ENCODE peak calls at places on chromosomes 5 and 9, in ten cellular contexts. T is K562, S is stomach, C is suprapubic skin, W is SK-N-SH, O is tibial nerve, E is A549, B is transverse colon, X is HepG2, D is sigmoid colon. V is an unnamed sample.

GRCh38 chr5:42035526-42035925 is 110.4 kb downstream of the FBXO4 start:
- DNase-seq in T (no peak), S (no peak), C (no peak), W (no peak), O (no peak), E (no peak), B (no peak), X (no peak), D (no peak), V (no peak)

GRCh38 chr9:95313010-95313498 is 4.5 kb downstream of the FANCC start:
- DNase-seq in T (no peak), S (peak; percentile 85), C (no peak), W (peak; percentile 85), O (no peak), E (peak; percentile 92), B (peak; percentile 83), X (peak; percentile 75), D (peak; percentile 73), V (peak; percentile 29)

GRCh38 chr9:76044420-76044819 is 153.9 kb downstream of the PCSK5 start:
- DNase-seq in T (no peak), S (no peak), C (no peak), W (no peak), O (no peak), E (no peak), B (no peak), X (no peak), D (no peak), V (no peak)

GRCh38 chr5:35223777-35224395 is 6.4 kb downstream of the PRLR start:
- DNase-seq in T (no peak), S (no peak), C (no peak), W (peak; percentile 15), O (no peak), E (no peak), B (no peak), X (no peak), D (no peak), V (no peak)

GRCh38 chr5:39716532-39716971 is 291.8 kb upstream of the DAB2 start:
- DNase-seq in T (peak; percentile 46), S (peak; percentile 58), C (no peak), W (peak; percentile 26), O (no peak), E (peak; percentile 85), B (peak; percentile 55), X (peak; percentile 67), D (no peak), V (no peak)

GRCh38 chr9:129166962-129167557 is 11.0 kb downstream of the IER5L start:
- DNase-seq in T (peak; percentile 82), S (peak; percentile 95), C (peak; percentile 91), W (no peak), O (no peak), E (peak; percentile 79), B (peak; percentile 92), X (peak; percentile 58), D (peak; percentile 92), V (peak; percentile 80)

GRCh38 chr5:116573617-116574431 is 799 bp downstream of the SEMA6A start:
- DNase-seq in T (no peak), S (no peak), C (peak; percentile 83), W (peak; percentile 69), O (no peak), E (peak; percentile 7), B (peak; percentile 27), X (no peak), D (no peak), V (peak; percentile 61)

GRCh38 chr5:107424461-107424860 is 246.3 kb downstream of the EFNA5 start:
- DNase-seq in T (no peak), S (no peak), C (no peak), W (no peak), O (no peak), E (no peak), B (no peak), X (no peak), D (no peak), V (no peak)

GRCh38 chr9:105880517-105880916 is 186.2 kb downstream of the TMEM38B start:
- DNase-seq in T (no peak), S (no peak), C (no peak), W (no peak), O (no peak), E (no peak), B (no peak), X (no peak), D (no peak), V (no peak)

GRCh38 chr9:13142776-13143175 is 136.7 kb downstream of the MPDZ start:
- DNase-seq in T (no peak), S (no peak), C (no peak), W (no peak), O (no peak), E (no peak), B (no peak), X (no peak), D (no peak), V (no peak)

GRCh38 chr5:84113246-84114118 is 271.2 kb downstream of the EDIL3 start:
- DNase-seq in T (no peak), S (no peak), C (no peak), W (no peak), O (no peak), E (no peak), B (no peak), X (no peak), D (no peak), V (no peak)

GRCh38 chr9:114125614-114126013 is 26.5 kb upstream of the KIF12 start:
- DNase-seq in T (no peak), S (no peak), C (no peak), W (no peak), O (no peak), E (no peak), B (no peak), X (no peak), D (no peak), V (no peak)

GRCh38 chr9:75464726-75465125 is 376.4 kb downstream of the OSTF1 start:
- DNase-seq in T (no peak), S (no peak), C (no peak), W (no peak), O (no peak), E (no peak), B (no peak), X (no peak), D (no peak), V (no peak)

GRCh38 chr5:38831909-38832308 is 13.9 kb upstream of the OSMR start:
- DNase-seq in T (peak; percentile 56), S (no peak), C (no peak), W (peak; percentile 40), O (no peak), E (peak; percentile 66), B (no peak), X (peak; percentile 14), D (no peak), V (no peak)

GRCh38 chr5:154603978-154604679 is 126.1 kb upstream of the HAND1 start:
- DNase-seq in T (no peak), S (no peak), C (no peak), W (peak; percentile 91), O (no peak), E (no peak), B (peak; percentile 14), X (no peak), D (peak; percentile 81), V (no peak)
- TF ChIP-seq EP300 in T (no peak), S (no peak), C (no peak), W (peak; percentile 98), O (no peak), E (no peak), B (no peak), X (no peak), D (no peak), V (no peak)

GRCh38 chr5:63727583-63727982 is 234.7 kb downstream of the HTR1A start:
- DNase-seq in T (no peak), S (no peak), C (no peak), W (no peak), O (no peak), E (no peak), B (no peak), X (no peak), D (no peak), V (no peak)
- H3K27ac ChIP-seq in T (no peak overlapping the region), S (no peak overlapping the region), C (no peak overlapping the region), W (no peak overlapping the region), O (no peak overlapping the region), E (no peak overlapping the region), B (no peak overlapping the region), X (no peak overlapping the region), D (no peak overlapping the region), V (no peak overlapping the region)

DNA sequence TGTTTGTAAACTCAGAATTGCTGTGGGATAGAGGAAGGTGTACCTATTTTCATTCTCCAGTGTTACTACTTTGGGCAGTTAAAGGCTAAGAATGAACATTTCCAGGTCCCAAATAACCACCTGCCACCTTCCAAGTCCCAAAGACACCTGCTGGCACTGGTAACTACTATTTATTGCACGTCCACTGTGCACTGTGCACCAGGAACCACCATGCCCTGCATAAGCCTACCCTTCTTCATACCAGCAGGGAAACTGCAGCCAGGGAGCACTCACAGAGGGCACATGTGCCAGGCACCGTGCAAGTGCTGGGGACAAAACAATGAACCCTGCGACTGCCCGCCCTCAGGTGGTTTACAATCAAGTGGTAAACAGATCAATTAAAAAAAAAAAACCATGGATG is 34.9 kb downstream of the RAPGEF1 start:
- DNase-seq in T (no peak), S (no peak), C (no peak), W (no peak), O (no peak), E (no peak), B (no peak), X (no peak), D (no peak), V (no peak)
- H3K4me3 ChIP-seq in T (no peak overlapping the region), S (no peak overlapping the region), C (no peak overlapping the region), W (no peak overlapping the region), O (no peak overlapping the region), E (no peak overlapping the region), B (no peak overlapping the region), X (no peak overlapping the region), D (no peak overlapping the region), V (no peak overlapping the region)

DNA sequence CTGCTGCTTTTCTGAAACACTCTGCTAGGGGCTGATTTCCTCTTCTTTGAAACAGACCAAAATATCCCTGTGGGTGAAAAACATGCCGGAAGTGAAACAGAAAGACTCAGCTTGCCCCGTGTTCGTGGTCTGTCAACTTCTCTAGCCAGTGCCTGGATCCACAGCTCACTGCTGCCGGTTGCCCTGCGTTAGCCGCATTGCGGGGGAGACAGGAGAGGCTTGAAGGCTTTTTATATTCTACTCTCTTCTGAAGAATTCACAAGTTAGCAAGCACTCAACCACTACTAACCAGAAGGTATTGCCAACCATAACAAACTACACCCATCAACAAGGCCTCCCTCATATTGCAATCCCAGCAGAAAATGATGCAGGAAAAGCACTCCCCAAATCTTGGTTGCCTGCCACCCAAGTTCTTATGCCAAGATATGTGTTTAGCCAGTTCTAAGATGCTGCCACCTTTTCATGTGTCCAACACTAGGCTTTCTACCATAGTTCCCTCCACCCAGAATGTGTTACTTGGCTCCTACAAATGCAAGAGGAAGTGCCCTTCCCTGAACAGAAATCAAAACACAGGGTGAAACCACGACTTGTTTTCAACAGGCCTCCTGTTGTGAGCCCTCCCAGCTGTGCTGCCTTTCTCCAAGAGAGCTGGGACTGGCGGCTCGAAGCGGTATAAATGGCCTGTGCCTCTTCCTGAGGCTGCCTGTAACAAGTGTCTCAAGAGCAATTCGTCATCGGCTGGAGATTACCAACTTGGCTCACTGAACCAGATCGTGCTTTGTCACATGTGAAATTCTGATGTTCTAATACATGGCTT is 128.9 kb downstream of the SNX18 start:
- DNase-seq in T (no peak), S (peak; percentile 73), C (peak; percentile 86), W (no peak), O (peak; percentile 54), E (peak; percentile 2), B (peak; percentile 72), X (no peak), D (peak; percentile 92), V (peak; percentile 84)
- TF ChIP-seq EP300 in T (no peak), S (no peak), C (no peak), W (no peak), O (peak; percentile 74), E (no peak), B (no peak), X (no peak), D (no peak), V (no peak)

V was measured in ovary.